ENCODE peak calls at places on chromosomes 4 and X, in six cellular contexts. W is tibial artery, B is tibial nerve, Z is lower leg skin, M is GM20000, P is keratinocyte. T is an unnamed sample.

GRCh38 chrX:9670136-9670905 is 95.3 kb downstream of the GPR143 start:
- DNase-seq in Z (no peak), W (no peak), M (no peak), B (no peak), P (no peak), T (no peak)

GRCh38 chr4:581753-582361 is 5.8 kb upstream of the TMEM271 start:
- DNase-seq in P (no peak), M (no peak), B (no peak), W (no peak), Z (no peak), T (no peak)

GRCh38 chr4:111937368-111937767 is 207.9 kb upstream of the FAM241A start:
- DNase-seq in M (peak), Z (no peak), P (no peak), W (no peak), B (no peak), T (peak)

GRCh38 chr4:99436462-99436861 is 1.3 kb upstream of the ADH7 start:
- DNase-seq in W (no peak), B (no peak), P (no peak), M (no peak), Z (no peak), T (no peak)

GRCh38 chr4:186725422-186726149 is 1.9 kb upstream of the FAT1 start:
- DNase-seq in W (peak), M (peak), P (no peak), Z (peak), B (peak), T (peak)

GRCh38 chr4:46329118-46329976 is 60.6 kb downstream of the GABRA2 start:
- DNase-seq in B (no peak), W (no peak), M (peak), P (no peak), Z (no peak), T (peak)

GRCh38 chrX:71493111-71493613 is 39.7 kb upstream of the OGT start:
- DNase-seq in Z (peak), M (no peak), W (peak), B (peak), P (no peak), T (no peak)

GRCh38 chr4:40607224-40607623 is 22.4 kb downstream of the RBM47 start:
- DNase-seq in B (no peak), M (no peak), P (no peak), W (no peak), Z (no peak), T (no peak)

GRCh38 chr4:104826171-104826570 is 320.5 kb upstream of the TET2 start:
- DNase-seq in M (no peak), W (no peak), P (no peak), B (no peak), Z (no peak), T (no peak)

GRCh38 chr4:126097155-126097554 is 782.4 kb downstream of the FAT4 start:
- DNase-seq in B (no peak), Z (no peak), M (no peak), W (no peak), P (no peak), T (no peak)

GRCh38 chrX:31036895-31037294 is 34.9 kb downstream of the FTHL17 start:
- DNase-seq in M (peak), B (peak), P (no peak), W (peak), Z (peak), T (peak)

GRCh38 chr4:5956285-5957021 is 61.8 kb downstream of the C4orf50 start:
- DNase-seq in Z (no peak), M (no peak), B (no peak), P (no peak), W (no peak), T (no peak)

GRCh38 chr4:185945238-185945637 is 123.7 kb upstream of the TLR3 start:
- DNase-seq in W (no peak), B (no peak), Z (no peak), P (no peak), M (no peak), T (no peak)

GRCh38 chr4:89829470-89830138 is 7.4 kb downstream of the SNCA start:
- DNase-seq in W (peak), P (no peak), Z (peak), B (no peak), M (peak), T (peak)

GRCh38 chr4:184237612-184238011 is 19.9 kb upstream of the ENPP6 start:
- DNase-seq in W (no peak), Z (no peak), M (no peak), B (no peak), P (no peak), T (no peak)

GRCh38 chrX:44937606-44938005 is 64.6 kb downstream of the KDM6A start:
- DNase-seq in W (no peak), M (no peak), Z (no peak), B (no peak), P (no peak), T (no peak)

GRCh38 chr4:71211748-71212147 is 127.1 kb upstream of the SLC4A4 start:
- DNase-seq in P (no peak), W (no peak), Z (peak), B (no peak), M (no peak), T (no peak)

GRCh38 chr4:76753814-76754213 is 144.1 kb downstream of the SOWAHB start:
- DNase-seq in M (no peak), B (no peak), Z (no peak), W (no peak), P (no peak), T (no peak)

GRCh38 chr4:139171878-139172691 is 4.9 kb downstream of the ELF2 start:
- DNase-seq in W (no peak), B (no peak), M (no peak), Z (no peak), P (no peak), T (no peak)

GRCh38 chr4:98611649-98612317 is 46.6 kb downstream of the TSPAN5 start:
- DNase-seq in M (no peak), W (no peak), Z (no peak), B (no peak), P (no peak), T (no peak)

GRCh38 chr4:140937866-140938265 is 181.7 kb upstream of the TBC1D9 start:
- DNase-seq in M (no peak), Z (no peak), P (no peak), B (no peak), W (no peak), T (no peak)

GRCh38 chr4:108337923-108338322 is 169.2 kb upstream of the LEF1 start:
- DNase-seq in P (no peak), B (no peak), W (no peak), Z (no peak), M (no peak), T (no peak)

GRCh38 chr4:98939446-98939845 is 10.5 kb upstream of the EIF4E start:
- DNase-seq in B (no peak), W (no peak), P (no peak), Z (no peak), M (no peak), T (no peak)

GRCh38 chr4:76987153-76987562 is 37.6 kb downstream of the SEPTIN11 start:
- DNase-seq in W (peak), M (no peak), Z (no peak), P (no peak), B (no peak), T (no peak)

GRCh38 chrX:3598046-3598605 is 115.3 kb downstream of the PRKX start:
- DNase-seq in B (no peak), Z (no peak), P (no peak), W (no peak), M (no peak), T (no peak)

GRCh38 chrX:15127010-15127409 is 142.9 kb downstream of the ASB9 start:
- DNase-seq in B (no peak), W (no peak), P (no peak), Z (no peak), M (no peak), T (no peak)

GRCh38 chr4:14545796-14546195 is 456.5 kb upstream of the CPEB2 start:
- DNase-seq in P (no peak), B (no peak), M (no peak), W (no peak), Z (no peak), T (no peak)

GRCh38 chr4:41538017-41538733 is at the start of gene LIMCH1:
- DNase-seq in P (no peak), B (peak), Z (peak), W (peak), M (no peak), T (no peak)

GRCh38 chr4:47466061-47466785 is 2.7 kb upstream of the COMMD8 start:
- DNase-seq in P (no peak), B (no peak), W (no peak), Z (no peak), M (no peak), T (no peak)

DNA sequence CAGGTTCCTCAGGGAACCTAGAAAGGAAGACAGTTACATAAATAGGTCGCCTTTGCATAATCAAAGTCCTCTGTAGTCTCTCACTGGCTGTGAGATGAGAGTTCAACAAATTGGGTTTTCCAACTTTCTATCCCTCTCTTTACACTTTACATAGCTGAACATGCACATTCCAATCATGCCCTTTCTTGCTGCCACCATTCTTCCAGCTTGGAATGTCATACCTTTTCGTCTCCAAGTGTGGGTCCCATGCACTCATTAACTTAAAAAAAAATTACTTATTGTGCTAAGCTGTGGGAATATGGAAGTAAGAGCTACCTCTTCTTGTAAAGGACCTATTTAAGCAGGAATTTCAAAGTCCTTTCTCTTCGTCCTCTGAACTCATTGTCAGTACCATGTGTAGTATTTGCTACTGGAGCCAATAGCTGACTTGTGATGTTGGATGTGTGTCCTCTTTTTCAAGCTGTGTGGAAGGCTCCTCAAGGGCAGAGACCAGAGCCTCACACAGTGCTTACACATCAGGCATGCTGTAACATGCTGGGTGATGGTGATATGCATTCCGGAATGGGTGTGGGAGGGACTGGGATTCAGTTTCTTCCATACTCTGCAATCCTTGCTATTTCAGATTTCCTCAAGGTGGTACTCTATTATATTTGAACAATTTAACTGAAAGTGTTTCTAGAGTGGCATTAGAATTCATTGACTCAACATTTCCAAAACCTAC is 7.1 kb downstream of the ENOPH1 start:
- DNase-seq in W (no peak), Z (peak), M (no peak), B (no peak), P (peak), T (no peak)
- TF ChIP-seq CTCF in W (no peak), Z (no peak), M (no peak), B (no peak), P (no peak), T (no peak)

GRCh38 chr4:153347117-153347516 is 2.6 kb downstream of the MND1 start:
- DNase-seq in M (no peak), W (no peak), B (no peak), Z (no peak), P (no peak), T (no peak)

GRCh38 chr4:153344131-153345010 is at the start of gene MND1:
- DNase-seq in W (peak), P (no peak), Z (peak), B (peak), M (peak), T (peak)

GRCh38 chr4:153346031-153346430 is 1.5 kb downstream of the MND1 start:
- DNase-seq in Z (no peak), M (no peak), W (no peak), B (no peak), P (no peak), T (no peak)

GRCh38 chr4:153346563-153346962 is 2.1 kb downstream of the MND1 start:
- DNase-seq in P (no peak), B (no peak), W (no peak), Z (no peak), M (no peak), T (no peak)

DNA sequence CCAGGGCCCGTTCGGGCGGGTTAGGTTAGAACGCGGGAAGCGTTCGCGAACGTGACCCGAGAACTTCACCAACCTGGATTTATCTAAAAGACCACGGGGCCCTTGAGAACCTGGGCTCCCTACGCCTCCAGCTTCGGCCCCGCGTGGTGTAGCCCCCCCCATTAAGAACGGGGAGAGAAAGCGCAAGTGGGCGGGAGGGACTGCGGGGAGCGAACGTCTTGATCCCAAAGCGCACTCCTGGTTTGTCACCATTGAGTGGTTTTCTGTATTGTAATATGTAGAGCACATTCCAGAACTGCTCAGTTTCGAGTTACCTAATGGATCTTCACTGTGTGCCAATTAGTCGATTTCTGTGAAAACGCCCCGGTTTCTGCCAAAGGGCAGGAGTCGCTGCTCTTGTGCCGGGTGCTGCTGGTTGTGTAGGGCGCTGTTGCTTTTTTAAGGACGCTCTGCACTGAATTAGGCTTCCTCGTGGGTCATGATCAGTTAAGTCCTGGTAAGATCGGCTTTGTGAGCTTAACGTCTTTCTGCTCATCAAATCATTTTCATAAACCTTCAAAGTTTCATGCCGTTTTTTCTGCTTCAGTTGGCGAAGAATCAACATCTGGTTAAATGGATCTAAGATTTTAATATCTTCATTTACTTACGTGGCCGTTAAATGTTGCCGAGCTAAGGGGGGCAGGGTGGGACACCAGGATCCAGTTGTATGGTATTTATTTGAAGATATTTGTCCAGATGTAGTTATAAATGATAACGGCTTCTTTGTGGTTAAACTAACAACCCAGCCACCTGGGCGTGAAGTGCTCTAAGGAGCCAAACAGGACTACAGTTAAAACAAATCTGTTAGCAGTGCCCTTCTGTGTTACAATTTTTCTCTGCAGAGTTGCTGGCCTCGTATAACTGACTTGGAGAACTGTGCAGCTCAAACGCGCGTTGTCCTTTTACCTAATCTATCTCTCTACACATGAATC is 808 bp downstream of the MND1 start:
- DNase-seq in W (peak), B (no peak), M (peak), P (no peak), Z (no peak), T (peak)
- TF ChIP-seq CTCF in W (no peak), B (no peak), M (no peak), P (no peak), Z (no peak), T (no peak)

GRCh38 chrX:55450259-55450658 is 1.7 kb upstream of the MAGEH1 start:
- DNase-seq in M (no peak), B (no peak), W (no peak), Z (no peak), P (no peak), T (no peak)
- TF ChIP-seq CTCF in M (no peak), B (no peak), W (no peak), Z (no peak), P (no peak), T (peak)

GRCh38 chr4:68577590-68577989 is 1.5 kb upstream of the UGT2B17 start:
- DNase-seq in Z (no peak), W (no peak), P (no peak), B (no peak), M (no peak), T (no peak)
- TF ChIP-seq CTCF in Z (no peak), W (no peak), P (no peak), B (no peak), M (no peak), T (peak)

DNA sequence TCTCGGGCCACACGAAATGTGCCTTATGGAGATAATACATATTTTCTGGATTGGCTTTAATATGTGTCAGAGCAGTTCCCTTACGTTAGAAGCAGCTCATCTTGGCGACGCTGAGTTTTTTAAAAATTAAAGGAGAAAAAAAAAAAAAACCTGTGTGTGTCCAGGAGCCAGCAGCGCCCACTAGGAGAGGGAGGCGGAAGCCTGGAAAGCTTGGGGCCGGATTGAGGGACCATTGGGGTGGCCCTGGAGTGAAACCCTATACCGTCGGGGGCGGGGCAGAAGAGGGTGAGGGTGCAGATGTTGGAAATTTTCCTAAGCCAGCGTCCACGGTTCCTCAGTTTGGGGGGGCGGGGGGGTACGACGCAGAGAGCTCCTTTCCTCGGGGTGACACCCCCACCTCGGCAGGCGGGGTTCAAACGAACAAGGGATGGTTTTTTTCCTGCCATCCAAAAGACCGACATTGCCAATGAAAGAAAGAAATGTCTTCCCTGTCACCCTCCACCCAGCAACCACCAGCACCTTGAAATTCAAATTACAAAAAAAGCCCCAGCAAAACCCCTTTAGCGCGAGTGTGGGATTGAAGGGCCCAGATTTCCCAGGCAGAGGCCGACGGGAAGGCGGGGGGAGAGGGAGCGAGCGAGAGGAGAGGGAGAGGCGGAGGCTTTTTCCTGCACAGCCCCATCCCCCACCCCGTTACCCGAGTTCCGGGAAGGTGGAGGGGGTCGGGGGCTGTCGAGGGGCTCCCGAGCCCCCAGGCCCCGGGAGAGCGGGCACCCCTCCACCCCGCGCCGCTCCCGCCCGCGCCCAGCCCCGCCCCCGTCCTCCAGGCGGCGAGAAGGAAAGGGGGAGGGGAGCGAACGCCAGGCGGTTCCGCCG is 868 bp downstream of the SMARCA1 start:
- DNase-seq in P (no peak), B (peak), W (peak), Z (peak), M (peak), T (no peak)
- TF ChIP-seq CTCF in P (no peak), B (no peak), W (no peak), Z (no peak), M (no peak), T (no peak)

DNA sequence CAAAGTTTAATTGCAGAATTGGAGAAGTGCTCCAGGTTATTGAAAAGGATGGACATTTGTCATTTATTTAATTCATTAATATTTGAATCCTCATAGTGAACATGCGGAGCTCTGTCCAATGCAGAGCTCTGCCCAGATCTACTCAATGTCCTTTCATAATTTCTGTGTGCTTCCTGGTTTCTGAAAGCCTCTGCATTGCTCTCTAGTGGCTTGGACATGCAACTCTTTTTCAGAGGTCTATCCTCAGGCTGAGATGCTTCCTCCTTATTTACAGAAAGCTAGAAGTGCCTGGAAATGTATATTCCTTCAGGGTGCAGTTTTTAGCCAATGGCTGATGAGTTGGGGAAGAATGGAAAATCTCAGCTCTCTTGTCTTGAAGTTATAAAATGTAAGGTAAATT is 786.1 kb upstream of the AADAT start:
- DNase-seq in W (no peak), B (no peak), M (no peak), P (no peak), Z (no peak), T (no peak)
- TF ChIP-seq CTCF in W (no peak), B (no peak), M (no peak), P (peak), Z (no peak), T (peak)

T was measured in GM13977.